ENCODE peak calls at places on chromosomes 13 and 19, in eight cellular contexts. G, Z, V, Y, F, E, N and I are unnamed samples.

GRCh38 chr19:2049741-2050348 is 1.2 kb downstream of the MKNK2 start:
- DNase-seq in G (peak), V (peak), Y (peak), Z (peak), E (peak), F (peak), N (peak), I (peak)

GRCh38 chr19:33176670-33177416 is 17.3 kb upstream of the LRP3 start:
- DNase-seq in Y (peak), Z (peak), N (peak), E (peak), V (peak), G (peak), F (peak), I (peak)

GRCh38 chr19:38734426-38735256 is 9.6 kb downstream of the CAPN12 start:
- DNase-seq in Z (peak), N (peak), Y (no peak), V (peak), G (no peak), E (peak), F (peak), I (no peak)

GRCh38 chr19:41869374-41869955 is 7.6 kb upstream of the CD79A start:
- DNase-seq in E (no peak), N (no peak), Y (no peak), F (no peak), Z (no peak), G (no peak), V (no peak), I (no peak)

GRCh38 chr19:2816641-2817040 is 3.0 kb upstream of the ZNF554 start:
- DNase-seq in F (no peak), Z (no peak), Y (no peak), N (no peak), E (no peak), G (no peak), V (no peak), I (no peak)

GRCh38 chr19:16002985-16003384 is 54.2 kb downstream of the OR10H4 start:
- DNase-seq in F (no peak), Y (no peak), Z (no peak), N (no peak), E (no peak), V (no peak), G (no peak), I (no peak)

GRCh38 chr19:15280048-15280725 is 47.9 kb upstream of the EPHX3 start:
- DNase-seq in Y (peak), N (no peak), V (no peak), Z (no peak), F (no peak), E (peak), G (no peak), I (peak)

GRCh38 chr19:42090687-42091086 is 14.7 kb downstream of the ZNF574 start:
- DNase-seq in N (no peak), V (no peak), G (no peak), Y (no peak), Z (no peak), F (no peak), E (no peak), I (no peak)

GRCh38 chr13:40664100-40665060 is 2.1 kb downstream of the FOXO1 start:
- DNase-seq in Z (peak), N (peak), E (peak), V (peak), Y (peak), F (peak), G (peak), I (peak)

GRCh38 chr19:35268546-35269424 is at the start of gene USF2:
- DNase-seq in V (peak), N (peak), G (peak), F (peak), E (peak), Z (peak), Y (peak), I (peak)

GRCh38 chr13:27923794-27924528 is 4.2 kb downstream of the PDX1 start:
- DNase-seq in Z (no peak), V (no peak), E (no peak), Y (no peak), F (no peak), N (no peak), G (no peak), I (no peak)

GRCh38 chr13:102571075-102571474 is 25.7 kb upstream of the TPP2 start:
- DNase-seq in G (no peak), V (no peak), Z (no peak), E (peak), F (no peak), Y (no peak), N (no peak), I (no peak)

GRCh38 chr19:35135389-35135909 is 590 bp upstream of the LGI4 start:
- DNase-seq in Y (peak), F (peak), E (peak), V (peak), Z (peak), N (peak), G (peak), I (peak)

GRCh38 chr13:107170270-107170931 is 602.5 kb upstream of the ARGLU1 start:
- DNase-seq in V (no peak), N (no peak), F (no peak), Z (no peak), E (no peak), Y (no peak), G (no peak), I (no peak)

GRCh38 chr13:40585911-40586471 is 80.5 kb downstream of the FOXO1 start:
- DNase-seq in E (peak), G (no peak), V (no peak), Z (no peak), Y (no peak), F (no peak), N (no peak), I (no peak)

GRCh38 chr19:51994048-51994644 is 7.5 kb upstream of the ZNF350 start:
- DNase-seq in Y (no peak), F (no peak), Z (no peak), G (no peak), E (no peak), N (no peak), V (no peak), I (peak)

GRCh38 chr13:46149272-46150133 is 32.5 kb downstream of the LCP1 start:
- DNase-seq in V (no peak), F (no peak), G (peak), N (no peak), Z (no peak), Y (no peak), E (peak), I (peak)

GRCh38 chr13:25241007-25241406 is 46.3 kb downstream of the MTMR6 start:
- DNase-seq in N (no peak), G (no peak), F (no peak), E (no peak), V (no peak), Y (no peak), Z (no peak), I (no peak)

GRCh38 chr19:2775556-2776430 is 7.3 kb downstream of the SGTA start:
- DNase-seq in F (peak), E (no peak), N (peak), Z (peak), G (peak), V (peak), Y (peak), I (peak)

GRCh38 chr19:3360494-3361383 is 5.6 kb upstream of the NFIC start:
- DNase-seq in V (peak), E (peak), G (no peak), F (no peak), Y (peak), N (peak), Z (peak), I (peak)

GRCh38 chr13:20349564-20350379 is 117.7 kb upstream of the GJB6 start:
- DNase-seq in E (no peak), F (no peak), N (no peak), G (no peak), V (no peak), Z (no peak), Y (no peak), I (no peak)
- H3K4me3 ChIP-seq in E (no peak), F (no peak), N (no peak), G (no peak), V (no peak), Z (no peak), Y (no peak), I (no peak)

GRCh38 chr19:53962887-53963435 is at the start of gene CACNG8:
- DNase-seq in F (no peak), Z (no peak), Y (no peak), N (no peak), V (no peak), G (no peak), E (no peak), I (no peak)
- H3K4me3 ChIP-seq in F (no peak), Z (no peak), Y (no peak), N (no peak), V (no peak), G (peak), E (no peak), I (peak)

GRCh38 chr19:13849277-13849676 is 27.7 kb upstream of the NANOS3 start:
- DNase-seq in F (no peak), Y (no peak), N (peak), V (no peak), E (peak), Z (no peak), G (no peak), I (no peak)

GRCh38 chr19:13850910-13851753 is 25.8 kb upstream of the NANOS3 start:
- DNase-seq in F (peak), N (peak), G (peak), Y (peak), Z (peak), E (peak), V (peak), I (peak)

GRCh38 chr19:13847900-13848677 is 28.8 kb upstream of the NANOS3 start:
- DNase-seq in Y (no peak), E (no peak), Z (no peak), V (no peak), N (no peak), G (no peak), F (no peak), I (no peak)

GRCh38 chr19:13848811-13849241 is 28.1 kb upstream of the NANOS3 start:
- DNase-seq in F (no peak), Y (no peak), Z (no peak), G (no peak), N (no peak), V (no peak), E (peak), I (no peak)

DNA sequence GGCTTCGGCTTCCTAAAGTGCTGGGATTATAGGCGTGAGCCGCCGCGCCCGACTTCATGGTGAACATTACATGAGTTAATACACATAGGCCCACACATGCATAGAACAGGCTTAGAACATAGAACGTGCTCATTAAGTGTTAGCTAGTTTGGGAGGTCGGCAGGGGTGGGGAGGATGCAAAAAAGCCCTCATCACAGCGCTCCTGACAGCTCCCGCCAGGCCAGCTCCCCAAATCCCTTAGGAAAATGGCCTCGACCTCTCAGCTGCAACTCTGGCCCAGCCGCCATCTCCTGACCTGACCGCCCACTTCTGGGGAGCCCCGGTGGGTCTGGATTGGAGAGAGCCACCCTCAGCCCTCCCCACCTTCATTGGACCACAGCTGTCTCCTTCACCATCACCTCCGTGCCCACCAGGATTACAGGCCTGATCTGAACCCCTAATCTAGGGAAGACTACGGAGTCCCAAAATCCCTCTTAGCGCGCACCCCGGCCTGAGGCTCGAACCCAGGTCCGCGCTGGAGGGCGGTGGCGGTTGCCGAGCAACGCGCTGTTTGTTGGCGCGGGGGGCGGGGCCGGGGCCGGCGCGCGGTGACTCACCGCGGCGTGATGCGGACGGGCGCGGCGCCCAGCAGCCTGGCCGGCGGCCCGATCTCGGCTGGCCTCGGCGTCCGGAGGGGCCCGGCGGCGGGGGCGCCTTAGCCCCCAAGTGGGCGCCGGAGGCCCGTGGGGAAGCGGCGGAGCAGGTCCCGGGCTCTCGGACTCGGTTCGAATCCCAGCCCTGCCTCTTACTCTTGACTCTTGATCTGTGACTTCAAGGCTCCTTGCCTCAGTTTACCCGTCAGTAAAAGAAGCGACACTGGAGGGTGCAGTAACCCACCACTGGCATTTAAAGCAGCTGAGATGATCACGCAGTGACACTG is 26.7 kb upstream of the NANOS3 start:
- DNase-seq in G (peak), F (peak), N (peak), E (peak), Y (peak), Z (peak), V (peak), I (peak)
- H3K4me3 ChIP-seq in G (peak), F (peak), N (peak), E (peak), Y (peak), Z (peak), V (peak), I (peak)

GRCh38 chr19:4633140-4633967 is 6.0 kb upstream of the TNFAIP8L1 start:
- DNase-seq in E (peak), G (peak), Z (peak), V (peak), F (no peak), N (peak), Y (peak), I (peak)

GRCh38 chr19:4636151-4636717 is 3.1 kb upstream of the TNFAIP8L1 start:
- DNase-seq in E (peak), N (peak), V (peak), Z (peak), Y (peak), G (no peak), F (peak), I (peak)

GRCh38 chr19:4636761-4637160 is 2.6 kb upstream of the TNFAIP8L1 start:
- DNase-seq in N (no peak), G (no peak), Z (no peak), V (no peak), E (no peak), Y (no peak), F (no peak), I (no peak)

GRCh38 chr19:4638330-4638729 is 986 bp upstream of the TNFAIP8L1 start:
- DNase-seq in F (no peak), Z (no peak), Y (peak), G (no peak), E (no peak), N (peak), V (no peak), I (peak)

GRCh38 chr19:4635763-4636135 is 3.6 kb upstream of the TNFAIP8L1 start:
- DNase-seq in E (no peak), Y (no peak), G (no peak), N (no peak), F (no peak), V (no peak), Z (no peak), I (no peak)
- H3K4me3 ChIP-seq in E (peak), Y (peak), G (peak), N (peak), F (peak), V (peak), Z (peak), I (peak)

GRCh38 chr19:18107235-18108083 is 9.9 kb downstream of the MAST3 start:
- DNase-seq in Y (no peak), Z (peak), E (no peak), N (no peak), V (no peak), F (no peak), G (no peak), I (no peak)

GRCh38 chr19:18102916-18103542 is 5.5 kb downstream of the MAST3 start:
- DNase-seq in G (no peak), E (no peak), Z (no peak), V (no peak), Y (no peak), N (no peak), F (no peak), I (no peak)

GRCh38 chr19:18100710-18101109 is 3.1 kb downstream of the MAST3 start:
- DNase-seq in Z (no peak), G (no peak), F (no peak), N (no peak), V (no peak), E (no peak), Y (no peak), I (no peak)

GRCh38 chr19:18101268-18101667 is 3.7 kb downstream of the MAST3 start:
- DNase-seq in N (no peak), Z (no peak), V (no peak), Y (no peak), E (no peak), F (no peak), G (no peak), I (no peak)

DNA sequence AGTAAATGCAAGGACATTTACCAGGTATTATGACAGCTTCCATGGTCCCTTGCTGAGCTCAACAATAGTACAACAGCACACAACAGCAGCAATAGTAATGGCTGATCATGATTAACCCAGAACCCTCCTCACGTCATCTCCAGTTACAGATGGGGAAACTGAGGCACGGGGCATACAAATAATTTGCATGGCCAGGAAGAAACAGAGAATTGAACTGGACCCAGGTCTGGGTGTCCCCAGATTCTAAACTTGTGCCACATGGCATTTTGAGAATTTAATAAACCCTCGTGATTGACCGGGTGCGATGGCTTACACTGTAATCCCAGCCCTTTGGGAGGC is 7.2 kb downstream of the MAST3 start:
- DNase-seq in V (no peak), N (no peak), F (no peak), Y (no peak), Z (no peak), E (no peak), G (no peak), I (no peak)
- H3K4me3 ChIP-seq in V (peak), N (peak), F (no peak), Y (peak), Z (peak), E (peak), G (peak), I (peak)

GRCh38 chr19:17948967-17949930 is 16.4 kb downstream of the CCDC124 start:
- DNase-seq in E (no peak), N (no peak), Z (no peak), V (no peak), G (no peak), F (no peak), Y (no peak), I (no peak)
- H3K4me3 ChIP-seq in E (no peak), N (peak), Z (no peak), V (no peak), G (no peak), F (peak), Y (peak), I (no peak)

GRCh38 chr13:97074618-97075017 is 80.3 kb upstream of the OXGR1 start:
- DNase-seq in V (no peak), E (no peak), F (no peak), N (no peak), G (no peak), Z (no peak), Y (no peak), I (no peak)

GRCh38 chr13:97072297-97072696 is 78.0 kb upstream of the OXGR1 start:
- DNase-seq in N (no peak), G (no peak), Y (no peak), Z (no peak), V (no peak), E (no peak), F (no peak), I (no peak)

GRCh38 chr13:97079726-97080125 is 85.5 kb upstream of the OXGR1 start:
- DNase-seq in Z (no peak), E (no peak), Y (no peak), N (no peak), F (no peak), G (no peak), V (no peak), I (no peak)

DNA sequence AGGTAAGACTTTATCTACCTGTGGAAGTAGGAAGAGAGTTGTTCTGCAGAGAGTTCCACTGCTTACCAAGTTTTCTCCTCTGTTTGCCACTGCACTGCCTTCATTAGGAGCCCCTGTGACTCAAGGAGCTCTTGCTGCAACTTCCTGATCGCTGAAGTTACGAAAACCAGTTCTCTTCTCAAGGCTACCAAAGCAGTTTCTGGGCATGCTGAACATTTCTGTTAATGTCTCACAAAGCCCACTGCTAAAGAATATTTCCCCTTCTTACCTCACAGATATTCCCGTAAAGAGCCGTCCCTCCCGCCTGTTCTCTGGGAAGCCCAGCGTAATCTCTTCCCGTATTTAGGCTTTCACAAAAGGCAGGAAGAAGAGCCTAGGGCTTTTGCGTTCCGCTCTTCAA is 82.6 kb upstream of the OXGR1 start:
- DNase-seq in G (peak), Y (no peak), V (no peak), E (no peak), N (no peak), Z (no peak), F (no peak), I (peak)
- H3K4me3 ChIP-seq in G (no peak), Y (peak), V (no peak), E (no peak), N (no peak), Z (peak), F (no peak), I (no peak)

GRCh38 chr13:24153979-24154378 is 6.5 kb upstream of the SPATA13 start:
- DNase-seq in F (no peak), E (no peak), G (no peak), V (no peak), Y (no peak), N (no peak), Z (no peak), I (no peak)
- H3K4me3 ChIP-seq in F (no peak), E (no peak), G (no peak), V (no peak), Y (no peak), N (no peak), Z (no peak), I (no peak)

DNA sequence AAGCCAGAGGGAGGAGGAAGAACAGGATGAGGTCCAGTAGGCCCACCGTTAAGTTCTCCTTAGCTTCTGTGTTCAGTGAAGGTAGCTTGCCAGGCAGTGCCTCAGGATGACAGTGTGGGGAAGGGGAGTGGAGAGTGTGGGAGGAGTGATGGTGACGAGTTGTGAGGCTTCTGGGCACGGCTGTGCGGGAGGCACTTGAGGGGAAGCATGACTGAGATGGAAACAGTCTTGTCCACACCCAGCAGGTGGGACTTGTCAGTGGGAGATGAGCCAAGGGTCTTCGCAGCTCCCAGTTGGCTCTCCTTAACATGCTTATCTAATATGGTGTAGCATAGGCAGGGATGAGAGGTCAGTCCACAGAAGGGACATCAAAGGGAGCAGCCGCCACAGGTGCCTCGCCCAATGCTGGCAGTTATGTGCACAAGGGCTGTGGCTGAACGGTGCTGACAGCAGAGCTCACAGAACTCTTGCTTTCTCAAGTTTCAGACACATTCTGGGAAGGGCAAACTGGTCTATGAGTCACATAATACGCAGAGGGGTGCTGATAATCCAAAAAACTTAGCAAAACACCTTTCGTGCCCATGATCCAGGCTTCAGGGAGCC is 47.5 kb downstream of the OXGR1 start:
- DNase-seq in V (no peak), F (no peak), G (no peak), E (peak), N (no peak), Y (no peak), Z (no peak), I (no peak)
- H3K4me3 ChIP-seq in V (no peak), F (no peak), G (no peak), E (no peak), N (no peak), Y (no peak), Z (no peak), I (no peak)